ENCODE peak calls at places on chromosome 13, in six cellular contexts. Y is tibial nerve, C is uterus, R is right lobe of liver, N is stomach, J is transverse colon. L is an unnamed sample.

GRCh38 chr13:46947425-46948191 is 50.8 kb upstream of the HTR2A start:
- DNase-seq in C (no peak), R (no peak), J (no peak), N (no peak), Y (no peak), L (no peak)

GRCh38 chr13:74774252-74774651 is 640.0 kb upstream of the KLF12 start:
- DNase-seq in Y (no peak), C (no peak), R (no peak), J (no peak), N (no peak), L (no peak)

GRCh38 chr13:73825143-73825542 is 309.1 kb downstream of the KLF12 start:
- DNase-seq in Y (no peak), N (no peak), R (no peak), C (no peak), J (no peak), L (no peak)

GRCh38 chr13:40352385-40352778 is 314.1 kb downstream of the FOXO1 start:
- DNase-seq in R (peak; percentile 73), Y (peak; percentile 28), C (peak; percentile 68), J (no peak), N (no peak), L (no peak)

GRCh38 chr13:113216165-113217056 is 7.0 kb downstream of the CUL4A start:
- DNase-seq in Y (no peak), R (no peak), N (peak; percentile 60), J (peak; percentile 26), C (no peak), L (peak; percentile 56)

GRCh38 chr13:38542601-38543000 is 144.3 kb upstream of the FREM2 start:
- DNase-seq in Y (no peak), R (no peak), C (no peak), J (no peak), N (no peak), L (no peak)

GRCh38 chr13:41942462-41943094 is 18.3 kb downstream of the VWA8 start:
- DNase-seq in N (no peak), Y (no peak), J (no peak), C (no peak), R (no peak), L (peak; percentile 23)

GRCh38 chr13:98466634-98467236 is 110.2 kb downstream of the STK24 start:
- DNase-seq in N (no peak), C (no peak), Y (no peak), J (peak; percentile 59), R (no peak), L (peak; percentile 62)

GRCh38 chr13:83731113-83731512 is 151.2 kb downstream of the SLITRK1 start:
- DNase-seq in R (no peak), Y (no peak), C (no peak), J (no peak), N (no peak), L (no peak)

GRCh38 chr13:90562388-90562787 is 785.1 kb upstream of the MIR17HG start:
- DNase-seq in Y (no peak), N (no peak), C (no peak), J (no peak), R (no peak), L (no peak)

GRCh38 chr13:93758575-93758974 is 532.0 kb downstream of the GPC6 start:
- DNase-seq in C (no peak), N (no peak), J (no peak), R (no peak), Y (no peak), L (no peak)

GRCh38 chr13:82962422-82962821 is 919.9 kb downstream of the SLITRK1 start:
- DNase-seq in N (no peak), C (no peak), Y (no peak), J (no peak), R (no peak), L (no peak)

GRCh38 chr13:113616991-113617749 is 32.6 kb downstream of the TFDP1 start:
- DNase-seq in N (peak; percentile 44), J (no peak), Y (no peak), R (no peak), C (no peak), L (no peak)

GRCh38 chr13:112575680-112576079 is 12.3 kb downstream of the TUBGCP3 start:
- DNase-seq in J (no peak), C (no peak), R (no peak), N (no peak), Y (no peak), L (peak; percentile 39)

GRCh38 chr13:41859555-41859954 is 101.4 kb downstream of the VWA8 start:
- DNase-seq in R (no peak), Y (no peak), N (no peak), C (no peak), J (no peak), L (no peak)

GRCh38 chr13:113135281-113135760 is 12.7 kb downstream of the F10 start:
- DNase-seq in C (no peak), J (no peak), Y (no peak), R (no peak), N (peak; percentile 10), L (no peak)

GRCh38 chr13:29538625-29538976 is 56.9 kb downstream of the SLC7A1 start:
- DNase-seq in R (no peak), N (no peak), J (no peak), C (no peak), Y (no peak), L (no peak)

GRCh38 chr13:59532405-59532804 is 631.3 kb downstream of the DIAPH3 start:
- DNase-seq in N (no peak), Y (no peak), J (no peak), R (no peak), C (no peak), L (no peak)

GRCh38 chr13:47437411-47437810 is 540.6 kb upstream of the HTR2A start:
- DNase-seq in R (no peak), J (no peak), C (no peak), Y (no peak), N (no peak), L (no peak)

GRCh38 chr13:90103099-90103784 is 1244.2 kb upstream of the MIR17HG start:
- DNase-seq in R (no peak), Y (no peak), N (no peak), J (no peak), C (no peak), L (no peak)

DNA sequence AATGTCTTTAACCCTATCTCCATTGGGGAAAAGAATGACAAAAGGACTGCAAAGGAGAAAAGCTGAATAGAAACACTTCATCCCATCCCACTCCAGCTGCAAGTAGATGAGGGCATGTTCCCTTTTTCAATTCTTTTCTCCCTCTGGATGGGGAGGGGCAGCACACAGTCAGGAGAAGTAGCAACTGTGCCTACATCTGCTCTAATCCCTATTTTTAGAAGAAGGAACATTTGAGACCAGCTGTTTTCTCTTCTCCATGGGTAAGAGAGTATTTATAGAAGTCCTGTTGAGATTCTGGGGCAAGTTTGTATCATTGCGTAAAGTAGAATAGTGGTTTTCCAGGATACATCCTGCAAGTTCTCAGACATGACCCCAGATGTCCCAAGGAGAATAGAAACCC is 9.3 kb upstream of the GTF3A start:
- DNase-seq in N (no peak), C (no peak), J (no peak), Y (no peak), R (no peak), L (no peak)
- TF ChIP-seq POLR2A in N (no peak), C (no peak), J (no peak), Y (no peak), R (no peak), L (no peak)

DNA sequence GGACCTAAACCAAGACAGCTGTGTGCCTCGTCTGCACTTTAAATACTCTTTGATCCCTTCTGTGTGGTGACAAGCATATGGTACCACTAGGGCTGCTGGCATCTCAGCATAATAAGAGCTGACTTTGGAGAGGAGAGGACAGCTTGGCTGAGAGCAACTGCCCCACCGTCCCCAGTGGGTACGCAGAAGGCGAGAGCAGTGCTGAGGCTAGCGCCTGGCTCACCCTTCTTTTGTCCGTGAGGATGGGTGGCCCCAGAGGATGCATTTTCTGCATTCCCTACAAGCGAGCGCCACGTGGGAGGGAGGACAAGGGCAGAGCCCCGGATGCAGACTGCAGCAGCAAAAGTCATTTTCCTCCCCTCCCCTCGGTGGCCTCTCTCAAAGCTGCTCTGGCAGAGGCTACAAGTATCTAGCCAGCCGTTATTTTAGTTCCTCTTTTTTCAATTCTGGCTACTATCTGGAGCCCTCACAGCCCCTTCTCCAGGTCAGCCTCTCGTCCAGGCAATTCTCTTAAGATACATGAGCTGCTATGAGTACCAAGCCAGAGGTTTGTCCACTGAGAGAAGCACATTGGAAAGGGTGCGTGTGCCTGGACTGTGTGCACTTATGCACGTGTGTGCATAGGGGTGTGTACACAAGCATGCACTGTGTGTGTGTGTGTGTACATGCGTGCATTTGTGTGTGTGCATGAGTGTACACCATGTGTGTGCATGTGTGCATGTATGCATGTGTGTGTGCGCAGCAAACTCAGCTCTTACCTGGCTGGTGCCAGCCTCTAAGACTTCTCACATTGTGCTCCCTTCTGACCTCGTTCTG is 51.3 kb downstream of the RAB20 start:
- DNase-seq in J (no peak), R (peak; percentile 43), C (no peak), N (no peak), Y (no peak), L (peak; percentile 18)
- TF ChIP-seq POLR2A in J (no peak), R (no peak), C (no peak), N (no peak), Y (no peak), L (no peak)

DNA sequence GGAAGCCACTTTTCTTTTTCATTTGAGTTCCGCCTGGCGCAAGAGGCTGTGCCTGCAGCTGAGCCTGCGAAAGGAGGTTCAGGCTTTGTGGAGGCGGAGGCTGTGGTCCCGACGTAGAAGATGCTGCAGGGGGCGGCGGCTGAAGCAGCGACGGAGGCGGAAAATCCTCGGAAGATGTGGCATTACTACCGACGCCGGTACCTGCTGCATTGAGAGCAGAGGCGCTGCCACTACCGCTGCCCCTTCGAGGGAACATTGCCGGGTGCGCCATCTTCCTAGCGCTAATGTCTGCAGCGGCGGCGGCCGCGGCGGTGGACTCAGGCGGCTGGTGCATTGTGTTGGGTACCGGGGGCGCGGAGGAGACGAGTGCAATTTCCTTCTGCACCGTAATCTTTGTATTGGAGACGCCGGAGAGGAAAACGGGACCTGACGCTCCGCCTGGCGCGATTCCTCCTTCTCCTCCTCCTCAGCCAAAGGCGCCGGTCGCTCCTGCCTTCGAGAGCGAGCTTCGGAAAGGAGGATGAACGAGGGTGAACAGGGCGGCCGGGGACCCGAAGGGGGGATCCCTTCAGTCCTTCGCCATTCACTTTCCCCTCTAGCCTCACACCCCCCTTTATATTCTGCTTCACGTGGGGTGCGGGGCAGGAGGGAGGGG is at the start of gene TSC22D1:
- DNase-seq in Y (peak; percentile 21), R (no peak), C (peak; percentile 42), N (peak; percentile 51), J (peak; percentile 57), L (peak; percentile 48)
- TF ChIP-seq POLR2A in Y (no peak), R (no peak), C (peak; percentile 16), N (no peak), J (peak; percentile 33), L (peak; percentile 34)

DNA sequence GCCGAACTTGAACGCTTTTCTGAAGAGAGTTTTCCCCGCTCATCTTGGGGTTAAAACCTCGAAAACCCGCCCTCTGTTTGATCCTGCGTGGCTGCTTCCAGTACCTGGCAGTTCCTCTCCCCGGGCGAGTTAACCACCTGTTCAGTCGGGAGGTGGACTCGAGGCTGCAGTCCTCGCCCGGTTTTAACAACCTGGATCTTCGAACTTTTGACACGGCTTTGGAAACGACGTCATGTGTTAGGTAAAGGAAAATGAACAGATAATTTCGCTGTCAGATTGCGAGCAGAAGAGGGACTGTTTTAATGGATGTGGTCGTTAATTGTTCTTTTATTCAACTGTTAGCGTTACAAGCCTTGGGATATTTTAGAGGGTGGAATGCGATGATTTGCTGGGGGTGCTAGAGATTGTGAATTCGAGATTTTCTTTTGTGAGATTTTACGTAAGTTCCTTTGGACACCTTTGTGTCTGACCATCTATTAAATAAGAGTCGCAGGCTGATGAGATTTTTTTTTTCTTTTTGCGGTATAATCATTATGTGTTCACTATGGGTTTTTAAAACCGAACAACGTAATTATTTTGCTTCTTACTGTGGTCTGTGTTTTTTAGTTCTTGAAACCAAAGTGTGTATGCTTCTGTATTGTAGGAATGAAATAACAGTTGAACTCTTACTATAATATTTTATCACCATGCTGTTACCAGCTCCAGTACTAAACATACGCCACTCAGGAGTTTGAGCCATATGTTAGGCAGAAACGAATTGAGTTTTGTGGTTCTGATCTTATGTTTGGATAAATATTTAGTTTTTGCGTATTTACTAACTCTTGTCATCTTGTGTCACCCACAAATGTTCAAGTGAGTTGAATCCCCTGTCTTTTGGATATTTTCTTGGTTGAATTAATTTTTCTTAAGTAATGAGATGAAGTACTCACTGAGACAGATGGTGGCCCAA is 1.2 kb downstream of the FNDC3A start:
- DNase-seq in J (peak; percentile 85), N (no peak), C (no peak), Y (no peak), R (no peak), L (peak; percentile 52)
- TF ChIP-seq POLR2A in J (peak; percentile 34), N (no peak), C (no peak), Y (no peak), R (peak; percentile 54), L (no peak)